ENCODE peak calls at places on chromosome 4, in five cellular contexts. One of them, this sample, is unnamed.

GRCh38 chr4:132614682-132615081 is 534.4 kb upstream of the PCDH10 start:
- DNase-seq in H9: no peak
- DNase-seq in IMR-90: peak; percentile 5
- DNase-seq in mesenchymal stem cell: peak; percentile 5
- DNase-seq in H1: no peak
- DNase-seq in this sample: no peak

GRCh38 chr4:89129080-89129640 is 17.8 kb downstream of the TIGD2 start:
- DNase-seq in H9: no peak
- DNase-seq in mesenchymal stem cell: peak; percentile 50
- DNase-seq in IMR-90: peak; percentile 74
- DNase-seq in H1: no peak
- DNase-seq in this sample: no peak

GRCh38 chr4:183875251-183875825 is 29.8 kb upstream of the STOX2 start:
- DNase-seq in mesenchymal stem cell: no peak
- DNase-seq in H9: no peak
- DNase-seq in IMR-90: no peak
- DNase-seq in H1: no peak
- DNase-seq in this sample: no peak

GRCh38 chr4:173509031-173510001 is 20.7 kb downstream of the HAND2 start:
- DNase-seq in mesenchymal stem cell: peak; percentile 73
- DNase-seq in IMR-90: no peak
- DNase-seq in H1: peak; percentile 65
- DNase-seq in H9: no peak
- DNase-seq in this sample: no peak

GRCh38 chr4:47213106-47213505 is 181.7 kb downstream of the GABRB1 start:
- DNase-seq in H9: no peak
- DNase-seq in IMR-90: peak; percentile 14
- DNase-seq in mesenchymal stem cell: peak; percentile 72
- DNase-seq in H1: no peak
- DNase-seq in this sample: no peak

GRCh38 chr4:76011700-76012387 is 4.5 kb upstream of the CXCL9 start:
- DNase-seq in IMR-90: peak; percentile 91
- DNase-seq in H1: peak; percentile 49
- DNase-seq in mesenchymal stem cell: peak; percentile 88
- DNase-seq in H9: peak; percentile 44
- DNase-seq in this sample: no peak

GRCh38 chr4:99652596-99653436 is 4.8 kb downstream of the C4orf54 start:
- DNase-seq in H9: no peak
- DNase-seq in H1: no peak
- DNase-seq in IMR-90: no peak
- DNase-seq in mesenchymal stem cell: no peak
- DNase-seq in this sample: no peak

GRCh38 chr4:39472396-39472795 is 13.5 kb downstream of the LIAS start:
- DNase-seq in IMR-90: no peak
- DNase-seq in H1: no peak
- DNase-seq in mesenchymal stem cell: no peak
- DNase-seq in H9: no peak
- DNase-seq in this sample: no peak

GRCh38 chr4:126991965-126992364 is 640.8 kb upstream of the INTU start:
- DNase-seq in H1: no peak
- DNase-seq in H9: no peak
- DNase-seq in mesenchymal stem cell: no peak
- DNase-seq in IMR-90: peak; percentile 47
- DNase-seq in this sample: no peak

GRCh38 chr4:44493924-44494323 is 45.3 kb upstream of the KCTD8 start:
- DNase-seq in H9: peak; percentile 50
- DNase-seq in mesenchymal stem cell: peak; percentile 7
- DNase-seq in IMR-90: no peak
- DNase-seq in H1: no peak
- DNase-seq in this sample: peak; percentile 14

GRCh38 chr4:87559090-87559837 is 30.1 kb upstream of the SPARCL1 start:
- DNase-seq in IMR-90: no peak
- DNase-seq in mesenchymal stem cell: no peak
- DNase-seq in H1: peak; percentile 49
- DNase-seq in H9: peak; percentile 58
- DNase-seq in this sample: peak; percentile 14

DNA sequence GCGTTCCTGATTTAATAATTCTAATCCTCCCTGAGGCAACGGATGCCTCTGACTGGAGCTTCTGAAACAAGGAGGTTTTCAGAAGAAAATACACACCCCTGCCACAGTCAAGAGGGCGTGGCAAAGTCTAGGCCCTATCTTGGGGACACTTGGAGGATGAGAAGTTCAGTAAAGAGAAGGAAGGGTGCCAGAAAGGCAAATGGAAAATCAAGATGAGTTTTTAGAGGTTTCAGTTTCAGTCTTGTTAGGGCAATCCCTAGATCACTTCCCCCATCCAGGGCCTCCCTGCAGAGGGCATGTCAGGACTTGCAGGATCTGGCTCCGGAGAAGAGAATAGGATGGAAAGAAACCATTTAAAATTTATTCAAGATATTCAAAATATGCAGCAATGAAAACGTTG is 28.5 kb upstream of the FGF2 start:
- DNase-seq in H1: no peak
- DNase-seq in mesenchymal stem cell: peak; percentile 92
- DNase-seq in H9: peak; percentile 74
- DNase-seq in IMR-90: peak; percentile 94
- DNase-seq in this sample: peak; percentile 11
- H3K14ac ChIP-seq in H1: no peak overlapping the region
- H3K14ac ChIP-seq in mesenchymal stem cell: no peak overlapping the region
- H3K14ac ChIP-seq in H9: no peak overlapping the region
- H3K14ac ChIP-seq in IMR-90: peak overlapping the region; percentile 99
- H3K14ac ChIP-seq in this sample: no peak overlapping the region

GRCh38 chr4:7519638-7520373 is 85.1 kb upstream of the PSAPL1 start:
- DNase-seq in IMR-90: no peak
- DNase-seq in mesenchymal stem cell: no peak
- DNase-seq in H9: no peak
- DNase-seq in H1: no peak
- DNase-seq in this sample: no peak
- H3K27me3 ChIP-seq in IMR-90: peaks cover 77% of the 10 kb centered on the region
- H3K27me3 ChIP-seq in mesenchymal stem cell: peaks cover 67% of the 10 kb centered on the region
- H3K27me3 ChIP-seq in H9: no peaks in the 10 kb centered on the region
- H3K27me3 ChIP-seq in H1: no peaks in the 10 kb centered on the region
- H3K27me3 ChIP-seq in this sample: no peaks in the 10 kb centered on the region

GRCh38 chr4:158025131-158025530 is 147.7 kb downstream of the GASK1B start:
- DNase-seq in mesenchymal stem cell: peak; percentile 29
- DNase-seq in H9: no peak
- DNase-seq in IMR-90: peak; percentile 36
- DNase-seq in H1: no peak
- DNase-seq in this sample: no peak

GRCh38 chr4:158018090-158018808 is 154.6 kb downstream of the GASK1B start:
- DNase-seq in H9: no peak
- DNase-seq in IMR-90: no peak
- DNase-seq in mesenchymal stem cell: no peak
- DNase-seq in H1: no peak
- DNase-seq in this sample: no peak

GRCh38 chr4:158020175-158020574 is 152.7 kb downstream of the GASK1B start:
- DNase-seq in IMR-90: peak; percentile 96
- DNase-seq in mesenchymal stem cell: peak; percentile 93
- DNase-seq in H1: no peak
- DNase-seq in H9: no peak
- DNase-seq in this sample: no peak

GRCh38 chr4:158018831-158019230 is 154.0 kb downstream of the GASK1B start:
- DNase-seq in mesenchymal stem cell: no peak
- DNase-seq in IMR-90: no peak
- DNase-seq in H1: no peak
- DNase-seq in H9: no peak
- DNase-seq in this sample: no peak

DNA sequence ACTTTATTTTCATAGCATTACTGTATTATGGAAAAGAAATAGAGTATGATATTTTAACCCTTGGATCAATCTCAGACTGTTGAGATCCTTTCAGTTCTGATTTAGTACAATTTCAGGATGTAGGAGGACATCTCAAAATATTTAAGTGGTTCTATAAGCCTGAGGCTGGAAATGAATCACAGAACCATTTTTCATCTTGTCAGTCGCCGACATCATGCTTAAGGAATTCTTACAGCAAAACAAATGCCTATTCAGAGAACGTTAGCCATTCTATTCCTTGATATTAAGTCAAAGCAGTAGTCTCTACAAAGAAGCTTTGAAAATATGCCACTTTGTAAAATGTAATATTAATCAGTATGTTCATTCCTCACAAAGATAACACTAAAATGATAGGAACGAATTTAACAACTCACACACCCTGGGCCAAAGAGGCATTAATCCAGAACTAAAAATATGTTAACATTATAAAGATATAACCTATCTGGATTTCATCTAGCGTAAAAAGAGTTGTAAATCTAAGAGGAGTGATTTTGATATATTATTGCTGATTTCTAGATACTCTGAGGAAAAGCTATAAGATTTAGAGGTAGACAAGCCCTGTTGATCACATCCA is 152.0 kb downstream of the GASK1B start:
- DNase-seq in IMR-90: peak; percentile 95
- DNase-seq in mesenchymal stem cell: peak; percentile 88
- DNase-seq in H1: no peak
- DNase-seq in H9: no peak
- DNase-seq in this sample: no peak
- H2BK15ac ChIP-seq in IMR-90: peak overlapping the region; percentile 91
- H2BK15ac ChIP-seq in mesenchymal stem cell: no peak overlapping the region
- H2BK15ac ChIP-seq in H1: no peak overlapping the region
- H2BK15ac ChIP-seq in H9: no peak overlapping the region
- H2BK15ac ChIP-seq in this sample: no peak overlapping the region

GRCh38 chr4:155604718-155605601 is 61.7 kb upstream of the GUCY1A1 start:
- DNase-seq in H9: no peak
- DNase-seq in mesenchymal stem cell: peak; percentile 81
- DNase-seq in H1: no peak
- DNase-seq in IMR-90: peak; percentile 93
- DNase-seq in this sample: no peak
- H3K14ac ChIP-seq in H9: no peak overlapping the region
- H3K14ac ChIP-seq in mesenchymal stem cell: no peak overlapping the region
- H3K14ac ChIP-seq in H1: no peak overlapping the region
- H3K14ac ChIP-seq in IMR-90: no peak overlapping the region
- H3K14ac ChIP-seq in this sample: no peak overlapping the region

GRCh38 chr4:78137538-78137937 is 80.4 kb downstream of the FRAS1 start:
- DNase-seq in H9: no peak
- DNase-seq in mesenchymal stem cell: no peak
- DNase-seq in H1: no peak
- DNase-seq in IMR-90: no peak
- DNase-seq in this sample: no peak

GRCh38 chr4:78143634-78144033 is 86.5 kb downstream of the FRAS1 start:
- DNase-seq in H9: no peak
- DNase-seq in mesenchymal stem cell: no peak
- DNase-seq in IMR-90: no peak
- DNase-seq in H1: no peak
- DNase-seq in this sample: no peak

GRCh38 chr4:78136109-78137081 is 79.3 kb downstream of the FRAS1 start:
- DNase-seq in IMR-90: no peak
- DNase-seq in mesenchymal stem cell: no peak
- DNase-seq in H9: no peak
- DNase-seq in H1: no peak
- DNase-seq in this sample: no peak

GRCh38 chr4:78138252-78138651 is 81.1 kb downstream of the FRAS1 start:
- DNase-seq in mesenchymal stem cell: no peak
- DNase-seq in H9: no peak
- DNase-seq in H1: no peak
- DNase-seq in IMR-90: no peak
- DNase-seq in this sample: no peak
- H3K27me3 ChIP-seq in mesenchymal stem cell: no peaks in the 10 kb centered on the region
- H3K27me3 ChIP-seq in H9: no peaks in the 10 kb centered on the region
- H3K27me3 ChIP-seq in H1: no peaks in the 10 kb centered on the region
- H3K27me3 ChIP-seq in IMR-90: no peaks in the 10 kb centered on the region
- H3K27me3 ChIP-seq in this sample: no peaks in the 10 kb centered on the region

This sample was measured in neuronal stem cell.